ENCODE peak calls at places on chromosomes 6 and 20, in ten cellular contexts. T is activated naive CD8-positive, alpha-beta T cell treated with anti-CD3 and anti-CD28 coated beads for 36 hours; Q is spleen; H is brain microvascular endothelial cell; K is dorsolateral prefrontal cortex; J is foreskin melanocyte; W is fibroblast of lung; V is memory B cell; U is WTC11; G is HCT116. F is an unnamed sample.

GRCh38 chr20:56861590-56861989 is 232.5 kb downstream of the TFAP2C start:
- DNase-seq in Q (no peak), U (no peak), V (no peak), W (no peak), H (no peak), K (no peak), T (no peak), J (no peak), G (no peak), F (no peak)

GRCh38 chr20:25496968-25497401 is 88.3 kb downstream of the NINL start:
- DNase-seq in T (no peak), U (no peak), K (no peak), H (no peak), W (peak; percentile 49), V (no peak), J (no peak), G (no peak), Q (no peak), F (no peak)

GRCh38 chr6:114140416-114140815 is 169.5 kb upstream of the HDAC2 start:
- DNase-seq in Q (no peak), H (no peak), U (no peak), K (no peak), T (no peak), J (no peak), V (no peak), G (no peak), W (no peak), F (no peak)

GRCh38 chr6:21826031-21826430 is 232.5 kb downstream of the SOX4 start:
- DNase-seq in T (no peak), U (peak; percentile 38), H (peak; percentile 31), J (no peak), G (no peak), Q (no peak), K (no peak), W (peak; percentile 81), V (no peak), F (no peak)

GRCh38 chr20:36472656-36473071 is 68.7 kb upstream of the MYL9 start:
- DNase-seq in Q (peak; percentile 79), V (no peak), T (peak; percentile 48), G (peak; percentile 52), U (peak; percentile 68), J (no peak), K (no peak), H (no peak), W (peak; percentile 30), F (no peak)

GRCh38 chr6:53238311-53238710 is 89.7 kb upstream of the GCM1 start:
- DNase-seq in T (no peak), Q (no peak), J (peak; percentile 64), H (no peak), V (no peak), U (no peak), G (no peak), K (no peak), W (no peak), F (no peak)

GRCh38 chr20:36585410-36586125 is 12.2 kb downstream of the TGIF2 start:
- DNase-seq in H (no peak), K (no peak), T (no peak), Q (no peak), W (peak; percentile 8), U (peak; percentile 63), J (peak; percentile 57), G (no peak), V (no peak), F (no peak)

GRCh38 chr6:31079656-31080261 is 32.6 kb downstream of the C6orf15 start:
- DNase-seq in H (peak; percentile 61), J (peak; percentile 60), K (peak; percentile 69), W (peak; percentile 50), Q (peak; percentile 79), T (peak; percentile 66), G (peak; percentile 38), U (peak; percentile 80), V (peak; percentile 68), F (peak; percentile 49)

GRCh38 chr6:137414599-137414998 is 79.6 kb downstream of the OLIG3 start:
- DNase-seq in J (no peak), K (no peak), U (no peak), G (no peak), W (no peak), T (no peak), V (no peak), Q (no peak), H (no peak), F (no peak)

GRCh38 chr6:21740719-21741118 is 147.2 kb downstream of the SOX4 start:
- DNase-seq in V (no peak), T (no peak), W (peak; percentile 92), G (no peak), U (no peak), J (no peak), Q (no peak), H (peak; percentile 49), K (no peak), F (no peak)